ENCODE peak calls at places on chromosomes 11 and 22, in six cellular contexts. V is OCI-LY7, H is GM23338, W is PC-3, Q is SK-N-SH, S is HCT116. Z is an unnamed sample.

GRCh38 chr22:27881404-27881803 is 37.7 kb downstream of the PITPNB start:
- DNase-seq in S (no peak), Q (no peak), H (no peak), V (no peak), W (no peak), Z (peak)

GRCh38 chr22:19826619-19826950 is 28.1 kb downstream of the GNB1L start:
- DNase-seq in H (no peak), W (no peak), Q (no peak), S (no peak), V (no peak), Z (no peak)

GRCh38 chr11:130561441-130561881 is 113.0 kb downstream of the ADAMTS15 start:
- DNase-seq in W (peak), Q (no peak), S (no peak), V (no peak), H (no peak), Z (peak)

GRCh38 chr11:693887-694562 is 997 bp downstream of the DEAF1 start:
- DNase-seq in H (no peak), S (no peak), V (no peak), W (no peak), Q (no peak), Z (no peak)

GRCh38 chr22:40721266-40721665 is 42.0 kb downstream of the MCHR1 start:
- DNase-seq in Q (peak), S (no peak), W (peak), H (peak), V (no peak), Z (peak)

GRCh38 chr22:28031383-28031922 is 112.4 kb upstream of the PITPNB start:
- DNase-seq in Q (no peak), S (no peak), W (no peak), V (no peak), H (no peak), Z (no peak)

GRCh38 chr22:40498454-40499186 is 128.2 kb downstream of the SGSM3 start:
- DNase-seq in S (peak), H (peak), Q (no peak), W (peak), V (no peak), Z (peak)

GRCh38 chr11:120130176-120130980 is 7.5 kb downstream of the TRIM29 start:
- DNase-seq in H (no peak), W (no peak), V (no peak), S (no peak), Q (no peak), Z (no peak)

GRCh38 chr11:88101881-88102594 is 73.2 kb downstream of the RAB38 start:
- DNase-seq in Q (no peak), V (no peak), W (no peak), S (no peak), H (no peak), Z (no peak)

GRCh38 chr11:69374110-69374981 is 80.4 kb downstream of the MYEOV start:
- DNase-seq in S (no peak), H (no peak), V (peak), Q (peak), W (no peak), Z (no peak)

GRCh38 chr11:41836426-41836825 is 377.0 kb upstream of the LRRC4C start:
- DNase-seq in H (no peak), Q (no peak), W (peak), S (no peak), V (no peak), Z (no peak)

GRCh38 chr11:44319552-44320288 is 9.8 kb upstream of the ALX4 start:
- DNase-seq in S (no peak), W (no peak), H (peak), V (no peak), Q (no peak), Z (peak)

GRCh38 chr11:73388241-73389133 is 12.3 kb downstream of the RELT start:
- DNase-seq in H (peak), V (no peak), S (no peak), Q (no peak), W (no peak), Z (no peak)

GRCh38 chr22:28951969-28952521 is 68.7 kb downstream of the ZNRF3 start:
- DNase-seq in H (peak), Q (no peak), V (no peak), S (no peak), W (no peak), Z (no peak)

GRCh38 chr11:35250631-35251030 is 111.7 kb downstream of the CD44 start:
- DNase-seq in S (no peak), Q (no peak), W (no peak), H (no peak), V (no peak), Z (no peak)

GRCh38 chr22:50222508-50222907 is 21.7 kb downstream of the SELENOO start:
- DNase-seq in V (no peak), W (no peak), H (no peak), S (no peak), Q (no peak), Z (no peak)

GRCh38 chr11:13669544-13670488 is 1.3 kb downstream of the FAR1 start:
- DNase-seq in W (no peak), V (peak), Q (no peak), S (no peak), H (no peak), Z (peak)

DNA sequence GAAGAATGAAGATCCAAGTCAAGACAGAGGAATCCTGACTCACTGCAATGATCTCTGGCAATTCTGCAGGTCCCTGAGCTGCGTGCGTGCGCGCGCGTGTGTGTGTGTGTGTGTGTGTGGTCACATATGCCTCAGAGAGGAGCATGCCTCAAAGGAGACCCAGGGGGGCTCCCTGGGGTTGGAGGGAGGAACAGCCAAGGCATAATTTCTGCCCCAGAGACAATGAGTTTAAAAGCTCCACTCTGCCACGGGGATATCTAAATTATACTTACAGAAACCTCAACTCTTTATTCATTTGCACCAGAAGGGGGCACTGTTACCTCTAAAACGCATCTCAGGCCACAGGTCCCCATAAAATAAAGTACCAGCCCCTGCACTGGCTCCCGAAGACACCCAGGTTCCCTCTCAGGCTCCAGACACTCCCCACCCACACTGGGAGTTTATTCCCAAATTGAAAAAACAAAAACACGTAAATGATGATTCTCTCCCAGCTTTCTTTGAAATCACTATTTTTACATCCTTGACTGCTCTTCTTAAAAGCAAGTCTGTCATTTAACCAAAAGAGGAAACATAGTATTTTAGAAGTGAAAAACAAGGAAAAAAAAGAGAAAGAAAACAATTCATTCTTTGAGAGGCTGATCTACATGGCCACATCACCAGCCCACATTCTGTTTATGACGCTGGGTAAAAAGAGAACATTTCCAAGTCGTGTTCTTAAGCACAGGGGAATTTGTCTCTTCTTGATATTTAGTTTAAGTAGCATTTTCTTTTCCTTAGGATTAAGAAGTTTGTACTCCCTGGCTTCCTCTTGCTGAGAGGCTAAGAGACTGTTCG is 400.9 kb downstream of the LARGE1 start:
- DNase-seq in W (peak), V (peak), S (no peak), H (peak), Q (peak), Z (peak)
- TF ChIP-seq EZH2phosphoT487 in W (no peak), V (no peak), S (no peak), H (no peak), Q (no peak), Z (no peak)

DNA sequence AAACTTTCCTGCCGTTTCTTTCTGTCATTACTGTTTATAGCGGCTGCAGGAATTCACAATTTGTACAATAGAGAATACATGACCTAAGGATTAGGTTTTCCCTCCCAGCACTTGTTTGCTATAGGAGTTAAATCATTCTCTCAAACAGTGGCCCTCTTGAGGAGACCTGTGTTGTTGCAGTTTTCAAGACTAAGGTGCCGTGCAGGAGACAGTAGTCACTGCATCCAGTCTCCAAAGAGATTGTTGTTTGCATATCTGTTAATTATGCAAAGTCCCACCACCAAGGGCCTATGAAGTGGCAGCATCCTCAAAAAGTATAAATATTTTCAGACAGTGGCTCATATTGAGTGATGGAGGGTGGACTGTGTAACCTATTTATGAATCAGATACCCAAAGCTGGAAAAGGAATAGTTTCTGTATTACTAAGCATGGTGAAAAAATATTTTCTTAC is 2.3 kb downstream of the PRSS23 start:
- DNase-seq in V (peak), H (peak), W (peak), S (peak), Q (peak), Z (peak)
- H3K27ac ChIP-seq in V (no peak), H (no peak), W (peak), S (no peak), Q (peak), Z (peak)

GRCh38 chr11:79227732-79228416 is 213.0 kb downstream of the TENM4 start:
- DNase-seq in V (no peak), H (peak), S (no peak), W (no peak), Q (no peak), Z (no peak)
- TF ChIP-seq EZH2phosphoT487 in V (no peak), H (no peak), S (no peak), W (no peak), Q (no peak), Z (no peak)

GRCh38 chr11:92225206-92225562 is 566 bp downstream of the FAT3 start:
- DNase-seq in S (no peak), H (peak), Q (no peak), V (no peak), W (no peak), Z (no peak)

GRCh38 chr11:92227233-92227593 is 2.6 kb downstream of the FAT3 start:
- DNase-seq in V (no peak), W (no peak), Q (peak), S (no peak), H (peak), Z (no peak)

GRCh38 chr11:92224394-92225205 is at the start of gene FAT3:
- DNase-seq in V (no peak), Q (peak), S (no peak), H (peak), W (no peak), Z (peak)

GRCh38 chr11:92226331-92227232 is 2.0 kb downstream of the FAT3 start:
- DNase-seq in Q (peak), W (no peak), S (no peak), H (peak), V (no peak), Z (peak)

DNA sequence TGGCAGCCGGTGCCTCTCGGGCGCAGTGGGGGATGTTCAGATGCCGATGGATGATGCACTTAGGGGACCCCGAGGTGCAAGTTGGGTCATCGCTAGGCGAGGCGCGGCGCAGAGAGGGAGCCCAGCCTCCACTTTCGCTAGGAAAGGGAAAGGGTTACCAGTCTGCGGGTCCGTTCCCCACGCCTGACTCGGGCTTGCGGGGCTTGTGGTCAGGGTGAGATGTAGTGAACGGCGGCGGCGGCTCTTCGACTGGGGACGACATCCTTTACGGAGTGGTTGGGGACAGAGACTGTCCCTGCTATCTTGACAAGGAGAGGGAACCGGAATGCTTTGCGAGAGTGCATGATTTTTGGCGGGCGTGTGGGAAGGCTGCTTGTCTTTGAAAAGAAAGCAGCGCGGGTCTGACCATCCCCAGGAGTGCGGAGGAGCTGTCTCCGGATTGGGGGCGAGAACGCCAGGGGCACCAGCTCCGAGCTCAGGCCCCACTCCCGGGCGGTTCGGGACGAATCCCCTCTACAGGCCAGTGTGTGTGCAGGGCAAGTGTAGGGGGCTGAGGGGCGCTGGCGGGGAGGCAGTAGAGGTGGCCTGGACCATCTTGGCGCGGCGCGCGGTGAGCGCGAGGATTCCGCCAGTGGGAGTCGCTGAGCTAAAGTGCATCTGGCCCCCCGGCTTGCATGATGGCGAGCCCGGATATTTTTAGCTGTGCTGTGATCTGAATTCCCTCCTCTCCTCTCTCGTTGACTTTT is 1.1 kb downstream of the FAT3 start:
- DNase-seq in W (no peak), H (peak), Q (peak), V (no peak), S (no peak), Z (peak)
- H3K27ac ChIP-seq in W (no peak), H (no peak), Q (peak), V (no peak), S (no peak), Z (no peak)

GRCh38 chr11:66920978-66921784 is 37.0 kb downstream of the PC start:
- DNase-seq in S (no peak), V (no peak), W (no peak), H (no peak), Q (no peak), Z (no peak)
- TF ChIP-seq EZH2phosphoT487 in S (no peak), V (no peak), W (no peak), H (no peak), Q (no peak), Z (no peak)

DNA sequence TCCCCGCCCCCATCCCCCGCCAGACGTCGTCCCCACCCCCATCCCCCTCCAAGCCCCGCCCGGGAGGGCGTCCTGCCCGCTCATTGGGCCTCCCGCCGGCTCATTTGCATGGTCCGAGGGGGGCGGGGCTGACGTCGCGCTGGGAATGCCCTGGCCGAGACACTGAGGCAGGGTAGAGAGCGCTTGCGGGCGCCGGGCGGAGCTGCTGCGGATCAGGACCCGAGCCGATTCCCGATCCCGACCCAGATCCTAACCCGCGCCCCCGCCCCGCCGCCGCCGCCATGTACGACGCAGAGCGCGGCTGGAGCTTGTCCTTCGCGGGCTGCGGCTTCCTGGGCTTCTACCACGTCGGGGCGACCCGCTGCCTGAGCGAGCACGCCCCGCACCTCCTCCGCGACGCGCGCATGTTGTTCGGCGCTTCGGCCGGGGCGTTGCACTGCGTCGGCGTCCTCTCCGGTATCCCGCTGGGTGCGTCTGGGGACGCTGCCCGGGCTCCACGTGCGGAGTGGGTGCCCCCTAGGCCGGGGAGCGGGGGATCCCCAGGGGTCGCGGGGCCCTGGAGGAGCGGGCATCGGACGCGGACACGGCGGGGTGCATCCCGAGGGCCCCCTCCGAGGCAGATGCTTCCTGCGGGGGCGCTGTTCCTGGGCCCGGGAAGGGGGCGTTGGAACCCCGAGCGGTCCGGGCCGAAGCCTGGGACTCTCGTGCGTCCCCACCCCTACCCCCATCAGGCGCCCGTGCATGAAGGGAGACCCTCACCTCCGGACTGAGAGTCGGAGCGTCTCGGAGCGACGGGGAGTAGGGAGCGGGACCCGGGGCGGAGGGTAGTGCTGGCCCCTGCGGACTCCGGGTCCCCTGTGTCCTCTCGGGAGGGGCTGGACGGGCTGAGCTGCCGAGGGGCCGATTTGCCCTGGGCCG is at the start of gene PNPLA3:
- DNase-seq in V (no peak), W (peak), H (peak), S (peak), Q (peak), Z (peak)
- H3K27ac ChIP-seq in V (no peak), W (no peak), H (peak), S (peak), Q (peak), Z (no peak)

DNA sequence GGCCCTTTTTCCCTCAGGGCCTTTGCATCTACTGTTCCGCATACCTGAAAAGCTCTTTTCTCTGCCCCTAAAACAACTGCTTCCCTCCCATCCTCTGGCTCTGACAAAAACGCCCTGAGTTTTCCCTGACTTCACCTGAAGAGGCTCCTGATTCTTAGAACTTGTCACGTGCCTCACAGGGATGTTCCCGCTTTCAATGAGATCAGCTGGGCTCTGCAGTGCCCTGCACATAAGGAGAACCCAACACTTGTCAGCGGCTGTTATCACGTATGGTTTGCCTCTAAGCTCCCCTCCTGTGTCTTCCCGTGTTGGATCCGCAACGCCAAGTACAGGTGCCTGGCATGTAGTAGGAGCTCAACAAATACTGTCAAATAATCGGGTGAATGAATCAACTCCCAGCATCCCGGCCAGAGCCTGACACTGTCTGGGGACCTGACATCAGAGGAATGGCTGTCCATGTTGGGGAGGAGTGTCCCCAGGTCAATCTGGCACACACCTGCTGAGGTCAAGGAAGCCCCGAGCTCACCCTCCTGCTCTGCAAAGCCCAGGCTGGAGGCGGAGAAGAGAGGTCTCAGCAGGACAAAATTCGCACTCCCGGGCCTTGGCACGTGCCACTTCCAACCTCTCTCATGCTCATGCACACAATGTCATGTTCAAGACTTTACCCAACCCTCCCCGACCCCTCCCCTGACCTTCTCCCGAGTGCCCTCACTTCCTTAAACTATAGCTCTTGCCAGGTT is 4.2 kb upstream of the GRK2 start:
- DNase-seq in Q (no peak), V (no peak), H (peak), S (no peak), W (no peak), Z (no peak)
- TF ChIP-seq EZH2phosphoT487 in Q (no peak), V (no peak), H (no peak), S (no peak), W (no peak), Z (no peak)

GRCh38 chr11:46366661-46367161 is 14.8 kb upstream of the MDK start:
- DNase-seq in W (no peak), H (no peak), V (no peak), Q (no peak), S (no peak), Z (no peak)
- H3K27ac ChIP-seq in W (no peak), H (peak), V (no peak), Q (no peak), S (no peak), Z (no peak)

GRCh38 chr11:96741068-96741467 is 351.3 kb downstream of the JRKL start:
- DNase-seq in W (peak), S (no peak), Q (no peak), H (no peak), V (no peak), Z (peak)
- TF ChIP-seq EZH2phosphoT487 in W (no peak), S (no peak), Q (no peak), H (no peak), V (no peak), Z (no peak)

DNA sequence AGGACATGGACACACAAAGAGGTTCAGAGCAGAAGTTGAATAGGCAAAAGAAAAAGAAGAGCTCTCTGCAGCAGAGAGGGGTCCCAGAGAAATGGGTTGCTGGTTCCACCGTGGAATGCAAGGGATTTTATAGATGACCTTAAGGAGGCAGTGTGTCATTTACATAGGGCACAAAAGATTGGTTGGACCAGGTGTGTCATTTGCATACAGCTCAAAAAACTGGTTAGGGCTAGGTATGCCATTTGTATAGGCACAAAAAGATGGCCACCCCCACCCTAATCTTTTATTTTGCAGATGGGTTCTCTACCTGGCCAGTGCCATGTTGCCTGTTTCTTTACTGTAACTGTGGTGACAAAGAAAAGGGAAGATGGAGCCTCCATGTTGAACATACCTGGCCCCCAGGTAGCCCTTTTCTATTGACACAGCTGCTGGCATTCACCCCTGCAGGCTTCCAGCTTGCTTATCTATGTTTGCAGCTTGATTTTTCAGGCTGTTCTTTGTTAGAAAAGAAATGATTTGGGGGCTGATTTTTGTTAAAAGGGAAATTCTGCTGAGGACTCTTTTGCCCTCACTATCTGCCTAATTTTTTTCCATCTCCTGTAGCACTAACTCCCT is 3.1 kb upstream of the CAVIN3 start:
- DNase-seq in Q (no peak), W (no peak), V (no peak), H (peak), S (no peak), Z (no peak)
- H3K27ac ChIP-seq in Q (no peak), W (no peak), V (no peak), H (peak), S (no peak), Z (no peak)

Z was measured in GM23248.